ENCODE peak calls at places on chromosomes 12 and 14, in nine cellular contexts. One of them, this sample, is unnamed. For H3K9me3, the result is how much of the 10 kb centered on the place peaks cover.

GRCh38 chr12:6850796-6851152 is 312 bp downstream of the CDCA3 start:
- DNase-seq in Peyer's patch: peak
- DNase-seq in CD8-positive, alpha-beta T cell: no peak
- DNase-seq in neuronal stem cell: no peak
- DNase-seq in ovary: no peak
- DNase-seq in tibial artery: no peak
- DNase-seq in uterus: no peak
- DNase-seq in small intestine: peak
- DNase-seq in stomach: no peak
- DNase-seq in this sample: no peak

GRCh38 chr12:101299931-101300330 is 20.0 kb downstream of the UTP20 start:
- DNase-seq in Peyer's patch: no peak
- DNase-seq in CD8-positive, alpha-beta T cell: no peak
- DNase-seq in neuronal stem cell: no peak
- DNase-seq in ovary: no peak
- DNase-seq in tibial artery: no peak
- DNase-seq in uterus: no peak
- DNase-seq in small intestine: no peak
- DNase-seq in stomach: no peak
- DNase-seq in this sample: no peak

GRCh38 chr12:109385339-109386078 is 37.8 kb downstream of the MYO1H start:
- DNase-seq in Peyer's patch: no peak
- DNase-seq in CD8-positive, alpha-beta T cell: no peak
- DNase-seq in neuronal stem cell: peak
- DNase-seq in ovary: peak
- DNase-seq in tibial artery: peak
- DNase-seq in uterus: peak
- DNase-seq in small intestine: peak
- DNase-seq in stomach: no peak
- DNase-seq in this sample: no peak

GRCh38 chr12:106736051-106736957 is 38.2 kb upstream of the RIC8B start:
- DNase-seq in Peyer's patch: no peak
- DNase-seq in CD8-positive, alpha-beta T cell: no peak
- DNase-seq in neuronal stem cell: no peak
- DNase-seq in ovary: no peak
- DNase-seq in tibial artery: no peak
- DNase-seq in uterus: no peak
- DNase-seq in small intestine: peak
- DNase-seq in stomach: no peak
- DNase-seq in this sample: no peak

GRCh38 chr14:64540208-64541202 is at the start of gene HSPA2:
- DNase-seq in Peyer's patch: peak
- DNase-seq in CD8-positive, alpha-beta T cell: peak
- DNase-seq in neuronal stem cell: peak
- DNase-seq in ovary: peak
- DNase-seq in tibial artery: peak
- DNase-seq in uterus: peak
- DNase-seq in small intestine: peak
- DNase-seq in stomach: peak
- DNase-seq in this sample: peak

GRCh38 chr12:105740970-105741725 is 397.6 kb downstream of the NUAK1 start:
- DNase-seq in Peyer's patch: no peak
- DNase-seq in CD8-positive, alpha-beta T cell: no peak
- DNase-seq in neuronal stem cell: no peak
- DNase-seq in ovary: peak
- DNase-seq in tibial artery: no peak
- DNase-seq in uterus: peak
- DNase-seq in small intestine: no peak
- DNase-seq in stomach: no peak
- DNase-seq in this sample: no peak

GRCh38 chr12:6234214-6234613 is 34.0 kb downstream of the CD9 start:
- DNase-seq in Peyer's patch: no peak
- DNase-seq in CD8-positive, alpha-beta T cell: no peak
- DNase-seq in neuronal stem cell: no peak
- DNase-seq in ovary: no peak
- DNase-seq in tibial artery: no peak
- DNase-seq in uterus: no peak
- DNase-seq in small intestine: no peak
- DNase-seq in stomach: no peak
- DNase-seq in this sample: no peak

GRCh38 chr14:101355284-101355683 is 206.0 kb upstream of the DIO3 start:
- DNase-seq in Peyer's patch: peak
- DNase-seq in CD8-positive, alpha-beta T cell: no peak
- DNase-seq in neuronal stem cell: no peak
- DNase-seq in ovary: no peak
- DNase-seq in tibial artery: no peak
- DNase-seq in uterus: peak
- DNase-seq in small intestine: no peak
- DNase-seq in stomach: peak
- DNase-seq in this sample: no peak

GRCh38 chr12:122878780-122879612 is 16.9 kb downstream of the VPS37B start:
- DNase-seq in Peyer's patch: no peak
- DNase-seq in CD8-positive, alpha-beta T cell: no peak
- DNase-seq in neuronal stem cell: no peak
- DNase-seq in ovary: no peak
- DNase-seq in tibial artery: no peak
- DNase-seq in uterus: no peak
- DNase-seq in small intestine: no peak
- DNase-seq in stomach: peak
- DNase-seq in this sample: no peak

GRCh38 chr12:88577537-88577936 is 2.7 kb downstream of the KITLG start:
- DNase-seq in Peyer's patch: no peak
- DNase-seq in CD8-positive, alpha-beta T cell: no peak
- DNase-seq in neuronal stem cell: no peak
- DNase-seq in ovary: no peak
- DNase-seq in tibial artery: no peak
- DNase-seq in uterus: no peak
- DNase-seq in small intestine: peak
- DNase-seq in stomach: no peak
- DNase-seq in this sample: no peak

GRCh38 chr12:1179128-1179527 is 188.1 kb downstream of the ERC1 start:
- DNase-seq in Peyer's patch: no peak
- DNase-seq in CD8-positive, alpha-beta T cell: no peak
- DNase-seq in neuronal stem cell: no peak
- DNase-seq in ovary: no peak
- DNase-seq in tibial artery: no peak
- DNase-seq in uterus: no peak
- DNase-seq in small intestine: no peak
- DNase-seq in stomach: no peak
- DNase-seq in this sample: no peak

GRCh38 chr14:65222434-65222833 is 120.1 kb upstream of the MAX start:
- DNase-seq in Peyer's patch: peak
- DNase-seq in CD8-positive, alpha-beta T cell: peak
- DNase-seq in neuronal stem cell: no peak
- DNase-seq in ovary: peak
- DNase-seq in tibial artery: no peak
- DNase-seq in uterus: no peak
- DNase-seq in small intestine: peak
- DNase-seq in stomach: peak
- DNase-seq in this sample: no peak

GRCh38 chr12:52379536-52379935 is 5.9 kb downstream of the KRT84 start:
- DNase-seq in Peyer's patch: no peak
- DNase-seq in CD8-positive, alpha-beta T cell: no peak
- DNase-seq in neuronal stem cell: no peak
- DNase-seq in ovary: no peak
- DNase-seq in tibial artery: no peak
- DNase-seq in uterus: no peak
- DNase-seq in small intestine: no peak
- DNase-seq in stomach: no peak
- DNase-seq in this sample: no peak

GRCh38 chr12:6952121-6952859 is 1.1 kb downstream of the PTPN6 start:
- DNase-seq in Peyer's patch: peak
- DNase-seq in CD8-positive, alpha-beta T cell: no peak
- DNase-seq in neuronal stem cell: no peak
- DNase-seq in ovary: peak
- DNase-seq in tibial artery: no peak
- DNase-seq in uterus: no peak
- DNase-seq in small intestine: no peak
- DNase-seq in stomach: no peak
- DNase-seq in this sample: no peak

GRCh38 chr12:122882908-122883563 is 12.9 kb downstream of the VPS37B start:
- DNase-seq in Peyer's patch: no peak
- DNase-seq in CD8-positive, alpha-beta T cell: no peak
- DNase-seq in neuronal stem cell: no peak
- DNase-seq in ovary: no peak
- DNase-seq in tibial artery: no peak
- DNase-seq in uterus: no peak
- DNase-seq in small intestine: no peak
- DNase-seq in stomach: no peak
- DNase-seq in this sample: no peak

GRCh38 chr12:133222211-133222610 is 13.5 kb downstream of the ANHX start:
- DNase-seq in Peyer's patch: no peak
- DNase-seq in CD8-positive, alpha-beta T cell: no peak
- DNase-seq in neuronal stem cell: no peak
- DNase-seq in ovary: no peak
- DNase-seq in tibial artery: no peak
- DNase-seq in uterus: no peak
- DNase-seq in small intestine: no peak
- DNase-seq in stomach: no peak
- DNase-seq in this sample: no peak

GRCh38 chr12:133221241-133221640 is 14.4 kb downstream of the ANHX start:
- DNase-seq in Peyer's patch: no peak
- DNase-seq in CD8-positive, alpha-beta T cell: no peak
- DNase-seq in neuronal stem cell: no peak
- DNase-seq in ovary: no peak
- DNase-seq in tibial artery: no peak
- DNase-seq in uterus: no peak
- DNase-seq in small intestine: no peak
- DNase-seq in stomach: no peak
- DNase-seq in this sample: no peak

GRCh38 chr12:133215724-133216123 is 20.0 kb downstream of the ANHX start:
- DNase-seq in Peyer's patch: no peak
- DNase-seq in CD8-positive, alpha-beta T cell: no peak
- DNase-seq in neuronal stem cell: no peak
- DNase-seq in ovary: no peak
- DNase-seq in tibial artery: no peak
- DNase-seq in uterus: no peak
- DNase-seq in small intestine: no peak
- DNase-seq in stomach: no peak
- DNase-seq in this sample: no peak

GRCh38 chr12:133217219-133217618 is 18.5 kb downstream of the ANHX start:
- DNase-seq in Peyer's patch: no peak
- DNase-seq in CD8-positive, alpha-beta T cell: no peak
- DNase-seq in neuronal stem cell: no peak
- DNase-seq in ovary: no peak
- DNase-seq in tibial artery: no peak
- DNase-seq in uterus: no peak
- DNase-seq in small intestine: no peak
- DNase-seq in stomach: no peak
- DNase-seq in this sample: no peak

GRCh38 chr12:133220521-133220920 is 15.2 kb downstream of the ANHX start:
- DNase-seq in Peyer's patch: no peak
- DNase-seq in CD8-positive, alpha-beta T cell: no peak
- DNase-seq in neuronal stem cell: no peak
- DNase-seq in ovary: no peak
- DNase-seq in tibial artery: no peak
- DNase-seq in uterus: no peak
- DNase-seq in small intestine: no peak
- DNase-seq in stomach: no peak
- DNase-seq in this sample: no peak
- H3K9me3 ChIP-seq in Peyer's patch: under half
- H3K9me3 ChIP-seq in CD8-positive, alpha-beta T cell: under half
- H3K9me3 ChIP-seq in neuronal stem cell: half or more
- H3K9me3 ChIP-seq in ovary: under half
- H3K9me3 ChIP-seq in tibial artery: under half
- H3K9me3 ChIP-seq in uterus: under half
- H3K9me3 ChIP-seq in small intestine: under half
- H3K9me3 ChIP-seq in stomach: half or more
- H3K9me3 ChIP-seq in this sample: under half

GRCh38 chr14:30064454-30064853 is 136.8 kb upstream of the PRKD1 start:
- DNase-seq in Peyer's patch: no peak
- DNase-seq in CD8-positive, alpha-beta T cell: no peak
- DNase-seq in neuronal stem cell: no peak
- DNase-seq in ovary: no peak
- DNase-seq in tibial artery: no peak
- DNase-seq in uterus: no peak
- DNase-seq in small intestine: no peak
- DNase-seq in stomach: no peak
- DNase-seq in this sample: no peak
- H3K9me3 ChIP-seq in Peyer's patch: under half
- H3K9me3 ChIP-seq in CD8-positive, alpha-beta T cell: under half
- H3K9me3 ChIP-seq in neuronal stem cell: under half
- H3K9me3 ChIP-seq in ovary: under half
- H3K9me3 ChIP-seq in tibial artery: under half
- H3K9me3 ChIP-seq in uterus: under half
- H3K9me3 ChIP-seq in small intestine: under half
- H3K9me3 ChIP-seq in stomach: under half
- H3K9me3 ChIP-seq in this sample: under half

DNA sequence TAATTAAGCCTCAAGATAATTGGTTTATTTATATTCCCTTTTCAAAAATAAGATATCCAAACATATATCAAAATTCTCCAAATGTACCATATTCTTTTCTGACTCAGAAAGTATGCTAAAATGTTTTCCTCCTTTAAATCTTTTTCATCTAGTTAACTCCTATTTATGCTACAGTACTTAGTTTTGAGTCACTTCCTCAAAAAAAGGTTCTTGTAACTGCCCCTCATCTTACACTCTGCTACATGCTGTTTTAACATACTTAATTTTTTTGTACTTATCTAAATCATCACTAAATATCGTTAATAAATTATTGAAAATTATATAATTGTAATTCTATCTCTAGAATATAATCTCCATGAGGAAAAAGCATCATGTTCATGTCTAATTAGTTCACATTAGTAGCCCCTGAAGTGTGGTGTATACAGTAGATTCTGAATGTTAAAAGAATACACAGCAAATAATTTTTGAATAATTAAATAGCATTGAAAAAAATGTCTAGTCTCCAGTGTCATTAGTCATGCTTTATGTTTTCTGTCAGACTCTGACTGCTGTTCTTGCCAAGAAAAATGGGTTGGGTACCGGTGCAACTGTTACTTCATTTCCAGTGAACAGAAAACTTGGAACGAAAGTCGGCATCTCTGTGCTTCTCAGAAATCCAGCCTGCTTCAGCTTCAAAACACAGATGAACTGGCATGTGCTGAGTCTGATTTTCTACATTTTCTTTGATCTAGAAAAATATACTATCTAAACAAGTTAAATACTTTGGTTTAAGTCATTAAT is 3.4 kb downstream of the KLRD1 start:
- DNase-seq in Peyer's patch: no peak
- DNase-seq in CD8-positive, alpha-beta T cell: no peak
- DNase-seq in neuronal stem cell: no peak
- DNase-seq in ovary: no peak
- DNase-seq in tibial artery: no peak
- DNase-seq in uterus: no peak
- DNase-seq in small intestine: no peak
- DNase-seq in stomach: no peak
- DNase-seq in this sample: no peak
- H3K9me3 ChIP-seq in Peyer's patch: under half
- H3K9me3 ChIP-seq in CD8-positive, alpha-beta T cell: under half
- H3K9me3 ChIP-seq in neuronal stem cell: under half
- H3K9me3 ChIP-seq in ovary: under half
- H3K9me3 ChIP-seq in tibial artery: under half
- H3K9me3 ChIP-seq in uterus: under half
- H3K9me3 ChIP-seq in small intestine: under half
- H3K9me3 ChIP-seq in stomach: under half
- H3K9me3 ChIP-seq in this sample: under half

DNA sequence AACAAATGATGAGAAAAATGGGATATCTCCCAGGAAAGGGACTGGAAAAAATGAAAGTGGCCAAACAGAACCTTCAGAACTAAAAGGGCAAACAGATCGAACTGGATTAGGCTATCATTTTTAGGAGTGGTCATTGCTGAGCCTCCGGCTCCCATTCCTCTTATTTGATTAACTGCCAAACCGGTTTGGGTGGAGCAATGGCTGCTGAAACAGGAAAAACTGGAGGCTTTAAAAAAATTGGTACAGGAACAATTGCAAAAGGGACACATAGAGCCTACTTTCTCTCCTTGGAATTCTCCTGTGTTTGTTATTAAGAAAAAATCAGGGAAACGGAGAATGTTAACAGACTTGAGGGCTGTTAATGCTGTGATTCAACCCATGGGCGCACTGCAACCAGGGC is 49.7 kb downstream of the TNFAIP2 start:
- DNase-seq in Peyer's patch: no peak
- DNase-seq in CD8-positive, alpha-beta T cell: no peak
- DNase-seq in neuronal stem cell: no peak
- DNase-seq in ovary: no peak
- DNase-seq in tibial artery: no peak
- DNase-seq in uterus: no peak
- DNase-seq in small intestine: no peak
- DNase-seq in stomach: no peak
- DNase-seq in this sample: no peak
- H3K9me3 ChIP-seq in Peyer's patch: under half
- H3K9me3 ChIP-seq in CD8-positive, alpha-beta T cell: under half
- H3K9me3 ChIP-seq in neuronal stem cell: under half
- H3K9me3 ChIP-seq in ovary: under half
- H3K9me3 ChIP-seq in tibial artery: under half
- H3K9me3 ChIP-seq in uterus: under half
- H3K9me3 ChIP-seq in small intestine: under half
- H3K9me3 ChIP-seq in stomach: half or more
- H3K9me3 ChIP-seq in this sample: under half